ENCODE peak calls at places on chromosomes 2 and 18, in five cellular contexts. J is psoas muscle, Q is A549, S is adipocyte, P is lung. T is an unnamed sample. For H3K4me1, the result is how much of the 10 kb centered on the place peaks cover.

GRCh38 chr2:112006076-112006410 is 49.0 kb upstream of the TMEM87B start:
- DNase-seq in J (no peak), Q (no peak), S (no peak), P (no peak), T (no peak)

GRCh38 chr2:226758886-226759660 is 40.5 kb downstream of the IRS1 start:
- DNase-seq in J (no peak), Q (no peak), S (peak), P (no peak), T (no peak)

GRCh38 chr2:201220102-201220570 is 37.2 kb downstream of the CASP10 start:
- DNase-seq in J (no peak), Q (no peak), S (no peak), P (peak), T (no peak)

GRCh38 chr18:79899609-79900435 is 51.6 kb downstream of the SLC66A2 start:
- DNase-seq in J (no peak), Q (no peak), S (no peak), P (peak), T (no peak)

GRCh38 chr2:20424300-20425290 is 22.3 kb upstream of the RHOB start:
- DNase-seq in J (peak), Q (no peak), S (peak), P (no peak), T (no peak)

GRCh38 chr2:239818531-239819011 is 206.6 kb downstream of the NDUFA10 start:
- DNase-seq in J (no peak), Q (no peak), S (no peak), P (no peak), T (no peak)

GRCh38 chr2:195633974-195634373 is 23.1 kb upstream of the SLC39A10 start:
- DNase-seq in J (no peak), Q (no peak), S (no peak), P (no peak), T (no peak)

GRCh38 chr2:187959821-187960220 is 331.9 kb upstream of the GULP1 start:
- DNase-seq in J (no peak), Q (peak), S (no peak), P (no peak), T (no peak)

GRCh38 chr2:225999692-226000091 is 600.2 kb downstream of the NYAP2 start:
- DNase-seq in J (no peak), Q (no peak), S (peak), P (no peak), T (no peak)

GRCh38 chr18:23534276-23534675 is 31.0 kb downstream of the RMC1 start:
- DNase-seq in J (no peak), Q (no peak), S (no peak), P (no peak), T (no peak)

GRCh38 chr2:29777164-29777563 is 144.2 kb downstream of the ALK start:
- DNase-seq in J (no peak), Q (no peak), S (no peak), P (no peak), T (no peak)

GRCh38 chr2:65317841-65318240 is 90.2 kb downstream of the ACTR2 start:
- DNase-seq in J (no peak), Q (no peak), S (no peak), P (no peak), T (no peak)

GRCh38 chr2:69538872-69539548 is 101.8 kb upstream of the NFU1 start:
- DNase-seq in J (no peak), Q (no peak), S (no peak), P (no peak), T (no peak)

GRCh38 chr18:63298393-63299015 is 21.1 kb downstream of the BCL2 start:
- DNase-seq in J (no peak), Q (no peak), S (no peak), P (no peak), T (no peak)

GRCh38 chr2:70094978-70095832 is 7.9 kb downstream of the PCBP1 start:
- DNase-seq in J (no peak), Q (peak), S (peak), P (peak), T (no peak)

GRCh38 chr18:76953186-76953982 is 131.0 kb downstream of the ZNF236 start:
- DNase-seq in J (peak), Q (no peak), S (no peak), P (peak), T (no peak)

GRCh38 chr2:48306409-48307284 is 223.3 kb upstream of the STON1 start:
- DNase-seq in J (no peak), Q (no peak), S (peak), P (no peak), T (peak)

GRCh38 chr2:7706791-7707190 is 789.6 kb downstream of the RNF144A start:
- DNase-seq in J (no peak), Q (no peak), S (no peak), P (no peak), T (no peak)
- H3K4me3 ChIP-seq in J (no peak), Q (no peak), S (no peak), P (no peak), T (no peak)

DNA sequence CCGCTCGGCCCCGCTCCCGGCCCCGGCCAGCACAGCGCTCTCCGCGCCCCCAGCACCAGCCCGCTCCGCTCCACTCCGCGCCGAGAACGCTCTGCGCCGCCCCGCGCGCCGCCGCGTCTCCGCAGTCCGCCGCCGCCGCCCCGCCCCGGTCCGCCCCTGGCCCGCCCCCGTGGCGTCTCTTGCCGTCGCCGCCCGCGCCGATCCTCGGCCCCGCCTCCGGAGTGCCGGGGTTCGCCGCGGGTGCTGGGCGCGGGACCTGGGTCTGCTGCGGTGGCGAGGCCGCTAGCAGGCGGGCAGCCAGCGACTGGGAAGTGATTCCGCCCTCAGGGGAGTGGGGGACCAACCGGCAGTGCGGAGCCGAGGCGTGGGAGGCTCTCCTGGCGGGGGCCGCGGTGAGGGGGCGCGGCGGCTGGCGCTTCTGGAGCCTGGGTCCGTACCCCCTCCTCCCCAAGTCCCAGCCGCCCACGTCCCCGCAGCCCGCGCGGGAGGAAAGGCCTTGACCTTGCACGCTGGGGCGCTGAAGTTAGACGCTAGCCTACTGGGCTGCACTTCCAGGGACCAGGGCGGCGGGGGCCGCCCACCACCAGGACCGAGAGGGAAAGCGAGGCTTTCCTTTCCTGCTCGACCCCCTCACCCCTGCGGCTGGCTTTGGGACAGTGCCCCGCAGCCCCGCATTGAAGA is at the start of gene HS6ST1:
- DNase-seq in J (peak), Q (peak), S (peak), P (peak), T (peak)
- H3K4me1 ChIP-seq in J (under half), Q (under half), S (under half), P (under half), T (under half)

GRCh38 chr18:52979888-52980287 is 639.9 kb downstream of the DCC start:
- DNase-seq in J (no peak), Q (no peak), S (no peak), P (no peak), T (no peak)
- H3K4me3 ChIP-seq in J (no peak), Q (no peak), S (no peak), P (no peak), T (no peak)

DNA sequence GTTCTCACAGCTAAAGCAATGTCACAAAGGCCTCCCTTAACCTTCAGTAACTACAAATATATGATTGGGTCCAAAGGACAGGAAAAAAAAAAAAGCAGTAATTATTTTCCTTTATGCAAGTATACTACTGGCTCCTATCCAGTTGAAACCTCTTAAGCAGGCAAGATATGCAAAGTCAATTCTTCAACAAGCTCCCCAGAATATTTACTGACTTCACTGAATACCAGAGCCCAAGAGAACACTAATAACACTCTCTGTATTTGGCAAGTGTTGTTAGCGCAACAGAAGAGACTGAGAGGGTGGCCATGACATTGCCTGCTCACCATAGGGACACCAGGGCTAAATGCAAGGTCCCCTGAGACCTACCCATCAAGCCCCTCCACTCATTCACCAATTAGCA is 74.5 kb downstream of the AP1S3 start:
- DNase-seq in J (no peak), Q (no peak), S (peak), P (no peak), T (no peak)
- H3K4me1 ChIP-seq in J (under half), Q (half or more), S (under half), P (under half), T (under half)

DNA sequence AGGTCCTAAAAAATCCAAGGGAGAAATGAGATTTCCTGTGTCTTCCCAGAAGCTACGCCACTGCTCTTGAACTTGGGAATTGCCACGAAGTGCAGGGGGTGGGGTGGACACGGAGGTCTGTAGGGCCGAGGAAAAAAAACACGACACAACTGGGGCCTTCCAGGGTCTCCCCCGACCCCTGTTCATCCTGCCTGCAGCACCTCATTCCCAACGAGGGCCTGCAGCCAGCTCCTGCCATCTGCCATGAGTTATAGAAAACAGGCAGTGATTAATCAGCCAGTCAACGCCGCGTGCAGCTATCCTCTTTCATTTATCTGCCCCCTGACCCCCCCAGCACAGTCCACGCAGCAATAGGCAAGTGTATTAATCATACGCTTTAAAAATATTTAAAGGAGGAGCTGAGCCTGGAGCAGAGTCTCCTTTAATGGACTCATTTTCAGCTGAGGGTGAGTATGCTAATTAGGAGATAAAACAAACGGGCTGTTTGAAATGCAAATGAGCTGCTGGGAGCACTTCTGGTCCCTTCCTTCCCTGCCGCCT is 209.9 kb downstream of the TFCP2L1 start:
- DNase-seq in J (peak), Q (peak), S (peak), P (no peak), T (peak)
- H3K4me3 ChIP-seq in J (peak), Q (peak), S (no peak), P (no peak), T (peak)

GRCh38 chr2:109347626-109348025 is 218.6 kb downstream of the SH3RF3 start:
- DNase-seq in J (no peak), Q (no peak), S (no peak), P (no peak), T (no peak)
- H3K4me1 ChIP-seq in J (under half), Q (under half), S (under half), P (under half), T (under half)

GRCh38 chr2:203683932-203684556 is 22.4 kb upstream of the CD28 start:
- DNase-seq in J (peak), Q (peak), S (peak), P (no peak), T (no peak)
- H3K4me3 ChIP-seq in J (no peak), Q (no peak), S (no peak), P (no peak), T (no peak)

GRCh38 chr2:234566622-234567021 is 69.7 kb upstream of the ARL4C start:
- DNase-seq in J (no peak), Q (no peak), S (no peak), P (no peak), T (no peak)
- H3K4me1 ChIP-seq in J (under half), Q (under half), S (under half), P (under half), T (under half)

DNA sequence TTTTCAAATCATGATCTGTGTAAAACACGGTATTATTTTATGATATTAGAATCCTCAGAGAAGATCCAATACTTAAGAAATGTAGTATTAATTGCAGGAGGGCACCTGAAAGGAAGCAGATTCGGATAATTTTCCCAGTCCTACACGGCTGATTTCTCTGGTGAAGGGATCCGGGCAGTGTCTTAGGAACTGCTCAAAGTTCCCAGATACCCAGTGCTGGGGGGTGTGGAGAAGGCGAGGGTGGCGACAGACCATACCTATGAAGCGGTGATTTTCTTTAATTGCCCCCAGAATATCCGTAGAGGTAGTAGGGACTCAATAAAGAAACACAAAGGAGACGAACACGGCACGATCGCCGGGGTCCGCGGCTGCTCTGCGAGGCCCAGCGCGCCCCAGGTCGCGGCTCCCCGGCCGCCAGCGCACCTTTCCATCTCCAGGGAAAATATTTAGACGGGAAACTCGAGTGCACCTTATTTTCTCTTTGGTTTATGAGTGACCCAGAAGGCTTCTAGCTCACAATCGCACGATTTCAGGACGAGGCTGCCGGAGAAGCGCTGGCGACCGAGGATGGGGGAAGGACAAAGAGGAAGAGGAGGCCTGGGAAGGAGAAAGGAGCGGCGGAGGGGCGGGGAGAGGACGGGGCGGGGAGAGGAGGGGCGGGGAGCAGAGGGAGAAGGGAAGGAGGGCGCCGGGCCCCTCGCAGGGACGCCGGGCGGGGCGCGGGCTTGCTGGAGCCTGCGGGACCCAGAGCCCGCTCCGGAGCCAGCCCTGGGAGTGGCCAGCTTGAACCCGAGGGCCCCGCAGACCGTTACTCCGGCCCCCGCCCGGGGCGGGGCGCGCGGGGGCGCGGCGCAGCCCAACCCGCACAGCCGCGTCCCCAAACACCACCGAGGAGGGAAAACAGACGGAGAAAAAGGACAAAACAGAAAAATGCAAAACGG is 1.2 kb upstream of the SOX11 start:
- DNase-seq in J (no peak), Q (no peak), S (peak), P (no peak), T (no peak)
- H3K4me3 ChIP-seq in J (peak), Q (no peak), S (no peak), P (no peak), T (no peak)